ENCODE peak calls at places on chromosomes 2 and 18, in seven cellular contexts. I is glutamatergic neuron, M is type B pancreatic cell, E is IMR-90, C is sigmoid colon, J is mesothelial cell of epicardium, Q is right atrium auricular region. V is an unnamed sample.

GRCh38 chr2:768484-768883 is 91.3 kb upstream of the TMEM18 start:
- DNase-seq in J (no peak), M (no peak), I (no peak), Q (no peak), C (no peak), E (no peak), V (no peak)

GRCh38 chr2:133836220-133836619 is 268.0 kb upstream of the NCKAP5 start:
- DNase-seq in E (no peak), C (no peak), Q (peak; percentile 23), M (no peak), I (no peak), J (no peak), V (no peak)

GRCh38 chr2:634670-635395 is 42.4 kb downstream of the TMEM18 start:
- DNase-seq in I (no peak), E (no peak), Q (peak; percentile 32), C (peak; percentile 43), M (no peak), J (no peak), V (no peak)

GRCh38 chr2:103401621-103402020 is 639.8 kb downstream of the TMEM182 start:
- DNase-seq in E (no peak), I (peak; percentile 18), M (no peak), J (peak; percentile 40), Q (peak; percentile 59), C (no peak), V (peak; percentile 41)

GRCh38 chr2:140023291-140023690 is 1243.1 kb upstream of the NXPH2 start:
- DNase-seq in Q (no peak), I (no peak), C (no peak), M (no peak), J (no peak), E (no peak), V (no peak)

GRCh38 chr2:216350214-216350789 is 22.0 kb downstream of the MARCHF4 start:
- DNase-seq in I (no peak), C (no peak), M (no peak), Q (no peak), J (no peak), E (peak; percentile 81), V (no peak)

GRCh38 chr2:43402452-43402937 is 176.1 kb upstream of the ZFP36L2 start:
- DNase-seq in J (no peak), C (no peak), M (no peak), I (no peak), Q (no peak), E (peak; percentile 41), V (no peak)

GRCh38 chr2:11963966-11964365 is 217.5 kb downstream of the LPIN1 start:
- DNase-seq in J (no peak), C (no peak), M (no peak), Q (no peak), E (no peak), I (no peak), V (no peak)

GRCh38 chr2:9261231-9261883 is 54.7 kb downstream of the ASAP2 start:
- DNase-seq in J (no peak), M (no peak), C (peak; percentile 85), I (no peak), Q (no peak), E (no peak), V (no peak)

GRCh38 chr2:171432969-171433762 is 624 bp downstream of the METTL8 start:
- DNase-seq in J (no peak), M (no peak), E (peak; percentile 18), I (no peak), C (no peak), Q (no peak), V (no peak)

GRCh38 chr2:149098722-149099121 is 60.2 kb downstream of the LYPD6B start:
- DNase-seq in Q (no peak), E (no peak), C (no peak), M (no peak), I (no peak), J (no peak), V (no peak)

GRCh38 chr2:241702155-241702404 is 241 bp downstream of the ING5 start:
- DNase-seq in I (peak; percentile 89), C (no peak), J (no peak), M (no peak), E (peak; percentile 75), Q (no peak), V (no peak)

GRCh38 chr18:40380657-40381441 is 1574.2 kb upstream of the PIK3C3 start:
- DNase-seq in E (peak; percentile 73), M (no peak), C (no peak), Q (no peak), J (no peak), I (peak; percentile 25), V (no peak)

GRCh38 chr2:119308793-119309330 is 57.8 kb downstream of the C2orf76 start:
- DNase-seq in Q (no peak), E (no peak), C (no peak), J (no peak), I (no peak), M (no peak), V (no peak)

GRCh38 chr2:18647731-18648130 is 58.4 kb upstream of the NT5C1B start:
- DNase-seq in C (no peak), E (no peak), Q (no peak), I (no peak), M (no peak), J (no peak), V (no peak)

GRCh38 chr2:21095178-21095577 is 28.6 kb upstream of the TDRD15 start:
- DNase-seq in C (no peak), I (no peak), J (no peak), M (no peak), Q (no peak), E (no peak), V (no peak)
- TF ChIP-seq CTCF in C (no peak), I (no peak), J (no peak), M (no peak), Q (no peak), E (no peak), V (no peak)

GRCh38 chr2:10264506-10265327 is 38.0 kb upstream of the HPCAL1 start:
- DNase-seq in E (no peak), J (peak; percentile 10), I (peak; percentile 4), C (peak; percentile 29), Q (no peak), M (no peak), V (no peak)
- TF ChIP-seq CTCF in E (no peak), J (no peak), I (no peak), C (no peak), Q (no peak), M (no peak), V (no peak)

DNA sequence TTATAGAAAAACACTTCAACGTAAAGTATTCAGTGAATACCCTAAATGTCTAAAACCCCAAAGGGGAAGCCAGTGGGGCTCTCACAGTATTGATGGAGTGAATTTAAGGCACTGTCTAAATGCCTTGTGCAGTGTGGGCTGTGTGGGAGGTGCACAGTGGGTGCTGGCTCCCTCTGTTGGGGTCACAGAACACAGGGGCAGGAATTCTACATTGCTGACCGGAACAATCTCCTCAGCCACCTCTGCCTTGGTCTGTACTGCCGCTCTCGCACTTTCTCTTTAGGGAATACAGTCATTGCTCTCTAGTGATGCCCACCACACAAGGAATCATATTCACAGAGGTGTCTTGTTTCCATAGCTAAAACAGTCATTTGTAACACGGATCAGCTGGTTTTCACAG is 45.4 kb downstream of the SPRED2 start:
- DNase-seq in I (no peak), Q (no peak), J (no peak), M (no peak), C (no peak), E (no peak), V (no peak)
- TF ChIP-seq CTCF in I (no peak), Q (no peak), J (no peak), M (no peak), C (no peak), E (no peak), V (no peak)

GRCh38 chr2:124323321-124323720 is 298.2 kb downstream of the CNTNAP5 start:
- DNase-seq in I (no peak), E (no peak), J (no peak), M (no peak), Q (no peak), C (no peak), V (no peak)
- TF ChIP-seq CTCF in I (no peak), E (no peak), J (no peak), M (no peak), Q (no peak), C (no peak), V (no peak)

DNA sequence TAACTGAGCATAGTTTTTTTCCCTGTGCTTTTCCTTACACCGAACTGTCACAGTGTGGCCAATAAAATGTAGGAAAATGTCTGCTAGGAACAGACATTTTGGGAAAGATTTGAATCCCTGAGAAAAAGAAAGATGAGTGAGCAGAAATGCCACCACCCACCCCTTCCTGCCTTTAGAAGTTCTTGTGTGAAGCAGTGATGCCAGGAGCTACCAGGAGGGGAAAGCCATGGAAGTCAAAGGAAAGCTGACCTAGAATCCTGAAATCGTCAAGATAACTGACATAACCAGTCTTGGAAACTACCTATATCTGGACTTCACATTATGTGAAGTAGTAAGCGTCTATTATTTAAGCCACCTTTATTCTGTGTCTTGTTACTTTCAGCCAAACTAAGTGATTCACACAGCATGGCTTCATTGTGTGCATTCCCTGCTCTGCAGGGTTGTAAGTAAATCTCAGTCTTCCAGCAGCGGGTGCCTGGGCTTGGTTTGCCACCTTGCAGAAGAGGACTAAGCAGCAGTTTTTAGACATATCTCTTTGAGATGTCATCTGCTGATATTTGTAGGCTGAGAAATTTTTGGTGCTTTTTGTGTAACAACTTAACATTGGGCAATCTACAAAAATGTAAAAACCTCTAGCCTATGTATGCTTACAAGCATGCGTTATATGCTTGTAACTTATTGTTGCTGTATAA is 11.3 kb upstream of the SPRED2 start:
- DNase-seq in J (no peak), C (no peak), I (no peak), M (no peak), E (no peak), Q (no peak), V (no peak)
- TF ChIP-seq CTCF in J (no peak), C (no peak), I (no peak), M (no peak), E (no peak), Q (no peak), V (no peak)

V was measured in neural crest cell.